ENCODE peak calls at places on chromosomes 5 and 9, in five cellular contexts. One of them, this sample, is unnamed.

GRCh38 chr5:149936044-149936699 is 8.4 kb downstream of the PDE6A start:
- DNase-seq in HepG2: no peak
- DNase-seq in tibial nerve: no peak
- DNase-seq in IMR-90: no peak
- DNase-seq in heart left ventricle: no peak
- DNase-seq in this sample: no peak

GRCh38 chr9:13513710-13514444 is 234.4 kb upstream of the MPDZ start:
- DNase-seq in heart left ventricle: peak
- DNase-seq in tibial nerve: no peak
- DNase-seq in IMR-90: no peak
- DNase-seq in HepG2: no peak
- DNase-seq in this sample: no peak

GRCh38 chr9:105114956-105115728 is 129.3 kb upstream of the SLC44A1 start:
- DNase-seq in heart left ventricle: peak
- DNase-seq in tibial nerve: peak
- DNase-seq in HepG2: no peak
- DNase-seq in IMR-90: peak
- DNase-seq in this sample: no peak

GRCh38 chr5:89457411-89458329 is 574.7 kb upstream of the MEF2C start:
- DNase-seq in tibial nerve: peak
- DNase-seq in heart left ventricle: peak
- DNase-seq in IMR-90: no peak
- DNase-seq in HepG2: no peak
- DNase-seq in this sample: peak

GRCh38 chr5:115952579-115952978 is 9.7 kb upstream of the LVRN start:
- DNase-seq in IMR-90: no peak
- DNase-seq in HepG2: no peak
- DNase-seq in tibial nerve: no peak
- DNase-seq in heart left ventricle: no peak
- DNase-seq in this sample: no peak

GRCh38 chr5:142826093-142826492 is 55.9 kb downstream of the ARHGAP26 start:
- DNase-seq in tibial nerve: no peak
- DNase-seq in IMR-90: no peak
- DNase-seq in heart left ventricle: no peak
- DNase-seq in HepG2: no peak
- DNase-seq in this sample: no peak

GRCh38 chr9:68513981-68514380 is 26.7 kb downstream of the TMEM252 start:
- DNase-seq in HepG2: no peak
- DNase-seq in IMR-90: no peak
- DNase-seq in tibial nerve: no peak
- DNase-seq in heart left ventricle: no peak
- DNase-seq in this sample: no peak

GRCh38 chr9:26789959-26790358 is 102.6 kb downstream of the CAAP1 start:
- DNase-seq in tibial nerve: no peak
- DNase-seq in heart left ventricle: no peak
- DNase-seq in IMR-90: peak
- DNase-seq in HepG2: no peak
- DNase-seq in this sample: no peak

GRCh38 chr9:74942801-74943200 is 9.9 kb downstream of the C9orf40 start:
- DNase-seq in heart left ventricle: no peak
- DNase-seq in IMR-90: peak
- DNase-seq in tibial nerve: no peak
- DNase-seq in HepG2: no peak
- DNase-seq in this sample: no peak

GRCh38 chr5:143509758-143510221 is 106.3 kb upstream of the NR3C1 start:
- DNase-seq in heart left ventricle: no peak
- DNase-seq in tibial nerve: no peak
- DNase-seq in IMR-90: no peak
- DNase-seq in HepG2: no peak
- DNase-seq in this sample: no peak

GRCh38 chr5:86461169-86461956 is 156.4 kb upstream of the COX7C start:
- DNase-seq in tibial nerve: no peak
- DNase-seq in IMR-90: no peak
- DNase-seq in HepG2: peak
- DNase-seq in heart left ventricle: no peak
- DNase-seq in this sample: no peak

GRCh38 chr5:56561-57290 is 35.2 kb upstream of the PLEKHG4B start:
- DNase-seq in HepG2: no peak
- DNase-seq in tibial nerve: no peak
- DNase-seq in heart left ventricle: no peak
- DNase-seq in IMR-90: peak
- DNase-seq in this sample: no peak

GRCh38 chr5:178589180-178590140 is 733 bp downstream of the COL23A1 start:
- DNase-seq in tibial nerve: no peak
- DNase-seq in HepG2: no peak
- DNase-seq in heart left ventricle: peak
- DNase-seq in IMR-90: peak
- DNase-seq in this sample: no peak

GRCh38 chr9:110427497-110428104 is 89.9 kb upstream of the TXNDC8 start:
- DNase-seq in tibial nerve: peak
- DNase-seq in HepG2: peak
- DNase-seq in heart left ventricle: no peak
- DNase-seq in IMR-90: peak
- DNase-seq in this sample: no peak

GRCh38 chr9:77830618-77831285 is 182.6 kb upstream of the GNA14 start:
- DNase-seq in heart left ventricle: no peak
- DNase-seq in IMR-90: no peak
- DNase-seq in tibial nerve: no peak
- DNase-seq in HepG2: no peak
- DNase-seq in this sample: no peak

GRCh38 chr5:68070641-68071191 is 144.8 kb upstream of the PIK3R1 start:
- DNase-seq in tibial nerve: no peak
- DNase-seq in heart left ventricle: no peak
- DNase-seq in HepG2: no peak
- DNase-seq in IMR-90: no peak
- DNase-seq in this sample: no peak

GRCh38 chr9:22452415-22453010 is 5.9 kb downstream of the DMRTA1 start:
- DNase-seq in IMR-90: peak
- DNase-seq in HepG2: peak
- DNase-seq in tibial nerve: peak
- DNase-seq in heart left ventricle: no peak
- DNase-seq in this sample: no peak

GRCh38 chr5:53603009-53603687 is 42.7 kb downstream of the NDUFS4 start:
- DNase-seq in HepG2: no peak
- DNase-seq in tibial nerve: no peak
- DNase-seq in heart left ventricle: peak
- DNase-seq in IMR-90: peak
- DNase-seq in this sample: no peak

GRCh38 chr9:78927099-78927940 is 630.4 kb downstream of the PSAT1 start:
- DNase-seq in heart left ventricle: no peak
- DNase-seq in HepG2: no peak
- DNase-seq in tibial nerve: no peak
- DNase-seq in IMR-90: no peak
- DNase-seq in this sample: no peak

GRCh38 chr9:124754289-124754688 is 16.8 kb downstream of the NR6A1 start:
- DNase-seq in HepG2: no peak
- DNase-seq in heart left ventricle: no peak
- DNase-seq in IMR-90: peak
- DNase-seq in tibial nerve: no peak
- DNase-seq in this sample: no peak

GRCh38 chr5:77249475-77249874 is 39.0 kb downstream of the PDE8B start:
- DNase-seq in heart left ventricle: no peak
- DNase-seq in tibial nerve: no peak
- DNase-seq in IMR-90: no peak
- DNase-seq in HepG2: no peak
- DNase-seq in this sample: no peak

GRCh38 chr9:114093761-114094505 is 5.2 kb downstream of the KIF12 start:
- DNase-seq in tibial nerve: no peak
- DNase-seq in IMR-90: no peak
- DNase-seq in HepG2: no peak
- DNase-seq in heart left ventricle: no peak
- DNase-seq in this sample: no peak

GRCh38 chr5:168874713-168875380 is 295.7 kb upstream of the PANK3 start:
- DNase-seq in HepG2: no peak
- DNase-seq in tibial nerve: no peak
- DNase-seq in heart left ventricle: no peak
- DNase-seq in IMR-90: peak
- DNase-seq in this sample: peak

GRCh38 chr5:6307304-6307703 is 71.0 kb downstream of the MED10 start:
- DNase-seq in IMR-90: no peak
- DNase-seq in HepG2: no peak
- DNase-seq in tibial nerve: no peak
- DNase-seq in heart left ventricle: no peak
- DNase-seq in this sample: no peak

GRCh38 chr5:177176175-177176704 is 42.7 kb downstream of the NSD1 start:
- DNase-seq in heart left ventricle: no peak
- DNase-seq in tibial nerve: no peak
- DNase-seq in IMR-90: no peak
- DNase-seq in HepG2: no peak
- DNase-seq in this sample: no peak

GRCh38 chr5:138725153-138725884 is 27.9 kb upstream of the CTNNA1 start:
- DNase-seq in tibial nerve: peak
- DNase-seq in IMR-90: peak
- DNase-seq in HepG2: peak
- DNase-seq in heart left ventricle: peak
- DNase-seq in this sample: peak

GRCh38 chr9:133649194-133649593 is 13.0 kb downstream of the DBH start:
- DNase-seq in heart left ventricle: no peak
- DNase-seq in tibial nerve: no peak
- DNase-seq in HepG2: no peak
- DNase-seq in IMR-90: no peak
- DNase-seq in this sample: no peak

GRCh38 chr5:116153687-116154174 is 68.9 kb downstream of the COMMD10 start:
- DNase-seq in tibial nerve: no peak
- DNase-seq in IMR-90: no peak
- DNase-seq in HepG2: no peak
- DNase-seq in heart left ventricle: peak
- DNase-seq in this sample: no peak

GRCh38 chr9:83384214-83384613 is 154.0 kb downstream of the FRMD3 start:
- DNase-seq in IMR-90: no peak
- DNase-seq in tibial nerve: no peak
- DNase-seq in heart left ventricle: no peak
- DNase-seq in HepG2: no peak
- DNase-seq in this sample: no peak

DNA sequence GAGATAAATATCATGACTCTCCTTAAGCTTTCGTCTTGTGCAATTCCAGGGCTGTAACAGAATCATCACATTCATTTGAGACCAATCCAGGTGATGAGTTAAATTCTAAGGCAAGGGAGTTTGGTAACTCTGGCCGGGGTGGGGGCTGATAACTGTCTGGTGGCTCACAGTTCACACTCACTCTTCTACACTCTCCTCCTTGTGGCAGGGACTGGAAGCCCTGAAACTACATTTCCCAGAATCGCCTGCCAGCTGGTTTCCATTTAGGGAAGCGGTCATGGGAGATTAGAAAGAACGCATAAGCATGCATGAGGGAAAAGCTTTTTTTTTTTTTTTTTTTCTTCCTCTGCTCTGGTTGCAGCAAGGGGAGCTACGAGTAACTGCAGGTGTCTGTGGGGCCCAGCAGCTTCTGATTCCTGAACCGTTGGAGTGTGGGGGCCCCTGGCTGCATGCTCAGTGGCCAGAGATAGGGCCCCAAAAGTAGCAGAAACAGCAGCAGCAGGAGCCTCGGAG is 154.8 kb upstream of the TBC1D2 start:
- DNase-seq in heart left ventricle: no peak
- DNase-seq in IMR-90: peak
- DNase-seq in tibial nerve: no peak
- DNase-seq in HepG2: peak
- DNase-seq in this sample: peak
- TF ChIP-seq POLR2A in heart left ventricle: no peak
- TF ChIP-seq POLR2A in IMR-90: no peak
- TF ChIP-seq POLR2A in tibial nerve: no peak
- TF ChIP-seq POLR2A in HepG2: no peak
- TF ChIP-seq POLR2A in this sample: no peak

GRCh38 chr5:69093771-69094570 is at the start of gene SLC30A5:
- DNase-seq in heart left ventricle: peak
- DNase-seq in HepG2: peak
- DNase-seq in IMR-90: peak
- DNase-seq in tibial nerve: peak
- DNase-seq in this sample: peak
- TF ChIP-seq POLR2A in heart left ventricle: peak
- TF ChIP-seq POLR2A in HepG2: peak
- TF ChIP-seq POLR2A in IMR-90: peak
- TF ChIP-seq POLR2A in tibial nerve: peak
- TF ChIP-seq POLR2A in this sample: peak

DNA sequence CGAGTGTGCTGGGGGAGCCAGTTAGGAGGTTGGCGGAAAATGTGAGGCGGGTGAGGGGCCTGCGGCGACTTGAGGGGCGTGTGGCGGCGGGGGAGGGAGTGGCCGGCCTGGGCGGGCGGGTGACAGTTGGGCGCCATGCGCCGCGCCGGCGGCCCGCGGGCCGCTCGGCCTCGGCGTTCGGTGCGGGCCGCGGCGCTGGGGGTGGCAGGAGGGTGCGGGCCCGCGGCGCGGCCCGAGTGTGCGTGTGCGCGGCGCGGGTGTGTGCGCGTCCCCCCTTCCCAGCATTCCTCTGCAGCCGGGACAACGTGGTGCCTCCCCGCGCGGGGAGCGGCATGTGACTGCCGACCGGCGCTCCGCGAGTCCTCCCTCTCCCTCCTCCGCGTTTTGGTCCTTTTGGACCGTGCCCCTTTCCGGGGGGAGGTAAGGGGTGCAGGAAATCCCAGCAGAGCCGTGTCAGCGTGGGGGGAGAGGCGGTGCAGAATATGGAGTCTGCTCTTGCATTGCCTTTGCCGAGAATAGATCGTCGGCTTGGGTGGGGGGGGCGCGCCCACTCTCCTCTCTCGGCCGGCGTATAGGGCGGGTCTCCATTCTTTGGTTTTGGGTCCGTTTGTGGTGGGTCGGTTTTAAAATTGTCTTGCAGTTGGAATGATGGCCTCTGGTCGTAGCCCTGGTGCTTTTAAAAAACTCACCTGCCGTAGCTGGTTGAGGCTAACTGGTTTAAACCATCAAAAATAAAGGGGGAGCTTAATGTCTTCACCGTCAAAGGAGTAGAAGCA is 1.9 kb downstream of the LARP1 start:
- DNase-seq in IMR-90: peak
- DNase-seq in tibial nerve: no peak
- DNase-seq in HepG2: no peak
- DNase-seq in heart left ventricle: peak
- DNase-seq in this sample: peak
- TF ChIP-seq POLR2A in IMR-90: no peak
- TF ChIP-seq POLR2A in tibial nerve: peak
- TF ChIP-seq POLR2A in HepG2: no peak
- TF ChIP-seq POLR2A in heart left ventricle: no peak
- TF ChIP-seq POLR2A in this sample: peak

DNA sequence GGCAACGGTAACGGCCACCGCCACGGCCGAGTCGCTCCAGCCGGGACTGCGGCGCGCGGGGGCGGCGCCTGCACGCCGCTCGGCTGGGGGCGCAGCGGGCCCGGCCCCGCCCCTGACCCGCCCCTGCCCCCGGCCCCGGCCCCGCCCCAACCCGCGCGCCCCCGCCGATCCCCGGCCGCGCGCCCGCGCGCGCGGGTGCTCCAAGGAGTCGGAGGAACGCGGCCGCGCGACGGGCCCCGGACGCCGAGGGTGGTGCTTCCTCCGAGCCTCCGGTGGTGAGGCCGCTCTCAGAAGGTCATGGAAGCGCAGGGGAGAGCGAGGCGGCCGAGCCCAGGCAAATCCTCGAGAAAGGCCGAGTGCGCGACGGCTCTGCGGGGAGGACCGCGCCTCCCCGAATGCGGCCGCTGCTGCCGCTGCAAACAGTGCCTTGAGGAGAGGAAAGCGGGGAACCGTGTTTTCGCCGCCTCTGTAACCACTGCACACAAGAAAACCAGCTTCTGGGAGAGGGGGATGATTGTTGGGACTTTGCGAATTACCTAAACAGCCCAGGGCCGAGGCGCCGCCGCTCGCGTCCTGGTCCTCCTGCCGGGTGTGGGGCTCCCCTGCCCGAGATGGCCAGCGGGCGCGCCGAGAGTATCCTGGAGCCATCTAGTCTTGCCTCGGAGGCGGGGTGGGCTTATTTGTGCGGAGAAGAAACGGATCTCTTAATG is at the start of gene LIFR:
- DNase-seq in HepG2: peak
- DNase-seq in tibial nerve: peak
- DNase-seq in IMR-90: peak
- DNase-seq in heart left ventricle: peak
- DNase-seq in this sample: peak
- TF ChIP-seq POLR2A in HepG2: no peak
- TF ChIP-seq POLR2A in tibial nerve: peak
- TF ChIP-seq POLR2A in IMR-90: no peak
- TF ChIP-seq POLR2A in heart left ventricle: peak
- TF ChIP-seq POLR2A in this sample: peak